ENCODE peak calls at places on chromosomes 3 and 15, in seven cellular contexts. Z is smooth muscle cell of the brain vasculature; G is heart right ventricle; S is CD8-positive, alpha-beta memory T cell; Y is neuronal stem cell; C is AG09319; H is activated gamma-delta T cell treated with Interleukin-2 at 50 U/mL for 16 hours. I is an unnamed sample.

GRCh38 chr3:7695067-7695466 is 806.6 kb upstream of the LMCD1 start:
- DNase-seq in Y (no peak), H (no peak), S (no peak), C (no peak), G (no peak), Z (no peak), I (no peak)

GRCh38 chr3:148943531-148944200 is 47.7 kb upstream of the GYG1 start:
- DNase-seq in Z (peak), Y (no peak), S (no peak), G (no peak), C (peak), H (no peak), I (peak)

GRCh38 chr15:79042213-79042928 is 48.2 kb downstream of the RASGRF1 start:
- DNase-seq in Y (no peak), H (no peak), C (no peak), G (no peak), Z (no peak), S (no peak), I (no peak)

GRCh38 chr15:75842722-75843617 is at the start of gene UBE2Q2:
- DNase-seq in H (peak), G (peak), Z (no peak), Y (peak), S (peak), C (peak), I (peak)

GRCh38 chr15:74384566-74385441 is 17.4 kb upstream of the CYP11A1 start:
- DNase-seq in Y (no peak), G (no peak), H (peak), C (no peak), Z (no peak), S (peak), I (no peak)

GRCh38 chr3:172592898-172593669 is 69.9 kb upstream of the TNFSF10 start:
- DNase-seq in C (no peak), G (no peak), Y (no peak), Z (no peak), H (no peak), S (no peak), I (no peak)

GRCh38 chr3:120567370-120568197 is 28.6 kb upstream of the NDUFB4 start:
- DNase-seq in G (no peak), S (no peak), C (no peak), Y (no peak), Z (no peak), H (no peak), I (peak)

GRCh38 chr3:33111581-33111980 is 2.2 kb upstream of the CRTAP start:
- DNase-seq in Z (no peak), C (no peak), H (no peak), S (no peak), G (no peak), Y (no peak), I (no peak)

GRCh38 chr15:90571063-90571541 is 41.4 kb downstream of the CRTC3 start:
- DNase-seq in Z (no peak), G (no peak), H (no peak), Y (no peak), C (no peak), S (no peak), I (no peak)

GRCh38 chr3:24548278-24548677 is 53.6 kb upstream of the THRB start:
- DNase-seq in Z (no peak), S (no peak), C (no peak), G (no peak), H (no peak), Y (no peak), I (no peak)

GRCh38 chr3:14278799-14279705 is 100.4 kb downstream of the LSM3 start:
- DNase-seq in G (no peak), Y (no peak), H (no peak), Z (no peak), C (no peak), S (no peak), I (no peak)

GRCh38 chr3:128878556-128879124 is 780 bp upstream of the ACAD9 start:
- DNase-seq in H (peak), G (no peak), C (peak), Y (no peak), Z (peak), S (no peak), I (peak)

GRCh38 chr3:59280113-59280512 is 230.3 kb upstream of the CFAP20DC start:
- DNase-seq in Y (no peak), C (no peak), S (no peak), H (no peak), Z (no peak), G (no peak), I (no peak)

GRCh38 chr3:123110238-123110952 is 43.6 kb downstream of the PDIA5 start:
- DNase-seq in Y (peak), S (no peak), G (no peak), C (no peak), H (no peak), Z (no peak), I (no peak)

GRCh38 chr3:51539291-51539891 is 872 bp downstream of the RAD54L2 start:
- DNase-seq in G (no peak), Y (peak), C (peak), H (peak), Z (no peak), S (peak), I (no peak)

GRCh38 chr15:40436116-40436891 is 4.4 kb upstream of the BAHD1 start:
- DNase-seq in G (peak), C (no peak), H (no peak), Z (no peak), S (no peak), Y (no peak), I (no peak)

GRCh38 chr3:52783211-52783555 is 5.8 kb downstream of the ITIH1 start:
- DNase-seq in S (no peak), Y (no peak), Z (no peak), H (no peak), C (no peak), G (no peak), I (no peak)